ENCODE peak calls at places on chromosomes 11 and 22, in six cellular contexts. T is body of pancreas; G is astrocyte; E is CD8-positive, alpha-beta memory T cell; U is endodermal cell; F is right lobe of liver. Z is an unnamed sample.
A peak's percentile ranks its signal among the peaks of the same experiment; 100 is the strongest.

GRCh38 chr11:65653229-65654225 is 9.2 kb downstream of the RELA start:
- DNase-seq in U (no peak), T (peak; percentile 33), F (no peak), E (no peak), G (no peak), Z (no peak)

GRCh38 chr22:46175631-46176030 is 25.3 kb downstream of the PPARA start:
- DNase-seq in U (no peak), T (no peak), G (no peak), E (no peak), F (no peak), Z (no peak)

GRCh38 chr11:46886211-46886610 is 32.1 kb downstream of the LRP4 start:
- DNase-seq in E (no peak), F (no peak), G (no peak), T (no peak), U (no peak), Z (no peak)

GRCh38 chr11:92707665-92708064 is 261.8 kb upstream of the MTNR1B start:
- DNase-seq in T (no peak), G (peak; percentile 61), U (no peak), E (no peak), F (no peak), Z (no peak)

GRCh38 chr11:86218125-86219081 is 26.1 kb upstream of the EED start:
- DNase-seq in F (peak; percentile 56), G (peak; percentile 47), T (peak; percentile 77), U (peak; percentile 91), E (peak; percentile 46), Z (peak; percentile 35)

GRCh38 chr22:40107756-40108437 is 69.8 kb upstream of the TNRC6B start:
- DNase-seq in F (peak; percentile 33), T (peak; percentile 14), G (no peak), E (no peak), U (no peak), Z (peak; percentile 1)

GRCh38 chr11:120197254-120197891 is 13.5 kb upstream of the OAF start:
- DNase-seq in U (peak; percentile 82), E (no peak), T (no peak), F (no peak), G (no peak), Z (no peak)

GRCh38 chr22:19815093-19815822 is 39.4 kb downstream of the GNB1L start:
- DNase-seq in E (no peak), F (peak; percentile 15), T (no peak), G (no peak), U (peak; percentile 10), Z (no peak)

GRCh38 chr11:68038718-68039525 is at the start of gene TCIRG1:
- DNase-seq in E (peak; percentile 58), T (peak; percentile 90), F (peak; percentile 93), U (peak; percentile 92), G (peak; percentile 49), Z (no peak)

GRCh38 chr22:23282089-23282501 is 101.8 kb downstream of the BCR start:
- DNase-seq in E (no peak), T (peak; percentile 50), G (peak; percentile 83), U (no peak), F (no peak), Z (peak; percentile 80)

GRCh38 chr22:41620646-41621098 is at the start of gene DESI1:
- DNase-seq in U (no peak), T (no peak), G (no peak), E (no peak), F (no peak), Z (no peak)

GRCh38 chr11:75576445-75577049 is 14.5 kb downstream of the SERPINH1 start:
- DNase-seq in E (no peak), T (no peak), G (peak; percentile 68), U (peak; percentile 81), F (no peak), Z (peak; percentile 76)

GRCh38 chr11:19474954-19475811 is 234.4 kb upstream of the E2F8 start:
- DNase-seq in E (no peak), U (peak; percentile 69), G (no peak), F (no peak), T (no peak), Z (no peak)

GRCh38 chr11:64006468-64006867 is 20.2 kb downstream of the OTUB1 start:
- DNase-seq in F (no peak), E (no peak), G (no peak), T (no peak), U (no peak), Z (no peak)

GRCh38 chr11:103619480-103619879 is 417.0 kb upstream of the DDI1 start:
- DNase-seq in T (no peak), F (no peak), U (no peak), G (no peak), E (no peak), Z (no peak)

GRCh38 chr22:31630331-31631329 is 31.4 kb downstream of the PISD start:
- DNase-seq in E (peak; percentile 86), G (peak; percentile 60), U (peak; percentile 94), F (peak; percentile 85), T (peak; percentile 74), Z (no peak)

GRCh38 chr11:31813242-31813960 is 2.3 kb upstream of the PAX6 start:
- DNase-seq in G (peak; percentile 38), F (no peak), E (no peak), U (peak; percentile 63), T (no peak), Z (no peak)

GRCh38 chr11:126129681-126130671 is 67.3 kb upstream of the CDON start:
- DNase-seq in F (no peak), T (no peak), G (no peak), E (no peak), U (peak; percentile 40), Z (no peak)

GRCh38 chr11:3686751-3687150 is 15.6 kb upstream of the CHRNA10 start:
- DNase-seq in E (no peak), U (no peak), F (no peak), T (no peak), G (no peak), Z (no peak)
- H3K36me3 ChIP-seq in E (peaks cover 60% of the 10 kb centered on the region), U (peaks cover 74% of the 10 kb centered on the region), F (peaks cover 21% of the 10 kb centered on the region), T (no peaks in the 10 kb centered on the region), G (peaks cover 64% of the 10 kb centered on the region), Z (peaks cover 2% of the 10 kb centered on the region)

GRCh38 chr11:27380796-27381195 is 17.8 kb upstream of the CCDC34 start:
- DNase-seq in E (no peak), U (no peak), G (no peak), T (no peak), F (no peak), Z (no peak)
- H3K36me3 ChIP-seq in E (no peaks in the 10 kb centered on the region), U (peaks cover 90% of the 10 kb centered on the region), G (peaks cover 30% of the 10 kb centered on the region), T (no peaks in the 10 kb centered on the region), F (no peaks in the 10 kb centered on the region), Z (no peaks in the 10 kb centered on the region)

GRCh38 chr22:38724176-38724575 is 18.4 kb downstream of the GTPBP1 start:
- DNase-seq in F (no peak), U (no peak), G (no peak), E (no peak), T (peak; percentile 5), Z (no peak)
- H3K36me3 ChIP-seq in F (peaks cover 18% of the 10 kb centered on the region), U (peaks cover 87% of the 10 kb centered on the region), G (peaks cover 55% of the 10 kb centered on the region), E (peaks cover 78% of the 10 kb centered on the region), T (no peaks in the 10 kb centered on the region), Z (peaks cover 8% of the 10 kb centered on the region)

DNA sequence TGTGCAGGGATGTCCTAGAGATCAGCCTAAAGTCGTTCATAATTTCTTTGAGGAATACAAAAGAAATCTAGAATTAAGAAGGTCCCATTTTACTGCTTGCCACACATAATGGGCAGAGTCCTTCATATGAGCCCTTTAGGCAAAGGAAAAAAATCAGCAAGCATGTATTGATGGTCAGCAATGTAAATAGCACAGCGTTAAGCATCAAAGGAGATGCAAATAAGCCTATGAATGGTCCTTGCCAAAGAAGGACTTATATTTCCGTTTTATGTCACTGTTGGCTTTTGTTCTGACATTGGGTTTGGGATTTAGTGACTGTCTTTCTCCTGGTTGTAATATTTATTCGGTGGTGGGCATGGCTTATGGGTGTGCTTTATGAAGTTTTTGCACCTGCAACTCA is 69.8 kb downstream of the CD44 start:
- DNase-seq in F (no peak), E (no peak), U (no peak), G (no peak), T (no peak), Z (no peak)
- H3K36me3 ChIP-seq in F (no peaks in the 10 kb centered on the region), E (peaks cover 49% of the 10 kb centered on the region), U (no peaks in the 10 kb centered on the region), G (peaks cover 59% of the 10 kb centered on the region), T (no peaks in the 10 kb centered on the region), Z (peaks cover 2% of the 10 kb centered on the region)

Z was measured in kidney epithelial cell.